ENCODE peak calls at places on chromosome 22, in four cellular contexts. One of them, this sample, is unnamed.

GRCh38 chr22:25488244-25489020 is 76.0 kb upstream of the GRK3 start:
- DNase-seq in hypothalamus: no peak
- DNase-seq in effector CD4-positive, alpha-beta T cell: no peak
- DNase-seq in CD8-positive, alpha-beta memory T cell: no peak
- DNase-seq in this sample: no peak

GRCh38 chr22:25747245-25747944 is 5.4 kb downstream of the MYO18B start:
- DNase-seq in hypothalamus: no peak
- DNase-seq in effector CD4-positive, alpha-beta T cell: no peak
- DNase-seq in CD8-positive, alpha-beta memory T cell: no peak
- DNase-seq in this sample: no peak

GRCh38 chr22:19645905-19646304 is 68.4 kb upstream of the SEPTIN5 start:
- DNase-seq in CD8-positive, alpha-beta memory T cell: no peak
- DNase-seq in effector CD4-positive, alpha-beta T cell: no peak
- DNase-seq in hypothalamus: no peak
- DNase-seq in this sample: no peak

GRCh38 chr22:25898707-25899365 is 156.8 kb downstream of the MYO18B start:
- DNase-seq in CD8-positive, alpha-beta memory T cell: no peak
- DNase-seq in hypothalamus: no peak
- DNase-seq in effector CD4-positive, alpha-beta T cell: no peak
- DNase-seq in this sample: no peak

GRCh38 chr22:21766933-21767462 is 31.4 kb upstream of the YPEL1 start:
- DNase-seq in hypothalamus: no peak
- DNase-seq in effector CD4-positive, alpha-beta T cell: peak
- DNase-seq in CD8-positive, alpha-beta memory T cell: peak
- DNase-seq in this sample: no peak

GRCh38 chr22:43126506-43127165 is 16.1 kb downstream of the BIK start:
- DNase-seq in effector CD4-positive, alpha-beta T cell: no peak
- DNase-seq in CD8-positive, alpha-beta memory T cell: no peak
- DNase-seq in hypothalamus: no peak
- DNase-seq in this sample: no peak

GRCh38 chr22:46649176-46650077 is 29.2 kb downstream of the GRAMD4 start:
- DNase-seq in effector CD4-positive, alpha-beta T cell: no peak
- DNase-seq in hypothalamus: no peak
- DNase-seq in CD8-positive, alpha-beta memory T cell: no peak
- DNase-seq in this sample: no peak

GRCh38 chr22:35480143-35480542 is 60.5 kb upstream of the RASD2 start:
- DNase-seq in hypothalamus: no peak
- DNase-seq in CD8-positive, alpha-beta memory T cell: no peak
- DNase-seq in effector CD4-positive, alpha-beta T cell: no peak
- DNase-seq in this sample: no peak

GRCh38 chr22:22591348-22592299 is 32.6 kb upstream of the PRAME start:
- DNase-seq in effector CD4-positive, alpha-beta T cell: no peak
- DNase-seq in hypothalamus: no peak
- DNase-seq in CD8-positive, alpha-beta memory T cell: no peak
- DNase-seq in this sample: no peak

GRCh38 chr22:47692811-47693210 is 930.4 kb downstream of the TBC1D22A start:
- DNase-seq in hypothalamus: no peak
- DNase-seq in CD8-positive, alpha-beta memory T cell: no peak
- DNase-seq in effector CD4-positive, alpha-beta T cell: no peak
- DNase-seq in this sample: no peak

GRCh38 chr22:48318575-48319320 is 1508.9 kb downstream of the BRD1 start:
- DNase-seq in effector CD4-positive, alpha-beta T cell: no peak
- DNase-seq in CD8-positive, alpha-beta memory T cell: no peak
- DNase-seq in hypothalamus: no peak
- DNase-seq in this sample: no peak

GRCh38 chr22:32411388-32411787 is 659 bp downstream of the RTCB start:
- DNase-seq in hypothalamus: no peak
- DNase-seq in CD8-positive, alpha-beta memory T cell: no peak
- DNase-seq in effector CD4-positive, alpha-beta T cell: peak
- DNase-seq in this sample: peak